ENCODE peak calls at places on chromosomes 2 and 18, in six cellular contexts. One of them, this sample, is unnamed.

GRCh38 chr2:227376911-227377396 is 2.2 kb downstream of the TM4SF20 start:
- DNase-seq in GM12891: no peak
- DNase-seq in HepG2: no peak
- DNase-seq in GM12878: no peak
- DNase-seq in H1: no peak
- DNase-seq in K562: no peak
- DNase-seq in this sample: no peak

GRCh38 chr18:79848579-79849327 is 51.0 kb downstream of the KCNG2 start:
- DNase-seq in GM12891: no peak
- DNase-seq in HepG2: no peak
- DNase-seq in GM12878: no peak
- DNase-seq in H1: no peak
- DNase-seq in K562: no peak
- DNase-seq in this sample: no peak

GRCh38 chr2:218872645-218873358 is 7.8 kb upstream of the WNT10A start:
- DNase-seq in GM12891: no peak
- DNase-seq in HepG2: no peak
- DNase-seq in GM12878: no peak
- DNase-seq in H1: no peak
- DNase-seq in K562: no peak
- DNase-seq in this sample: no peak

GRCh38 chr2:79453918-79454317 is 58.9 kb upstream of the CTNNA2 start:
- DNase-seq in GM12891: no peak
- DNase-seq in HepG2: no peak
- DNase-seq in GM12878: no peak
- DNase-seq in H1: no peak
- DNase-seq in K562: no peak
- DNase-seq in this sample: no peak

GRCh38 chr2:169107645-169108044 is 38.3 kb downstream of the DHRS9 start:
- DNase-seq in GM12891: no peak
- DNase-seq in HepG2: no peak
- DNase-seq in GM12878: no peak
- DNase-seq in H1: no peak
- DNase-seq in K562: no peak
- DNase-seq in this sample: no peak

GRCh38 chr2:7333189-7333588 is 416.0 kb downstream of the RNF144A start:
- DNase-seq in GM12891: no peak
- DNase-seq in HepG2: no peak
- DNase-seq in GM12878: no peak
- DNase-seq in H1: no peak
- DNase-seq in K562: no peak
- DNase-seq in this sample: no peak

GRCh38 chr2:160630801-160631590 is 137.4 kb upstream of the RBMS1 start:
- DNase-seq in GM12891: no peak
- DNase-seq in HepG2: no peak
- DNase-seq in GM12878: no peak
- DNase-seq in H1: no peak
- DNase-seq in K562: no peak
- DNase-seq in this sample: no peak

GRCh38 chr18:12278765-12279682 is 24.9 kb downstream of the CIDEA start:
- DNase-seq in GM12891: no peak
- DNase-seq in HepG2: peak; percentile 74
- DNase-seq in GM12878: no peak
- DNase-seq in H1: peak; percentile 78
- DNase-seq in K562: no peak
- DNase-seq in this sample: no peak

GRCh38 chr2:17208511-17208910 is 309.7 kb downstream of the RAD51AP2 start:
- DNase-seq in GM12891: no peak
- DNase-seq in HepG2: peak; percentile 58
- DNase-seq in GM12878: no peak
- DNase-seq in H1: no peak
- DNase-seq in K562: no peak
- DNase-seq in this sample: no peak

GRCh38 chr18:26121476-26121875 is 12.2 kb upstream of the PSMA8 start:
- DNase-seq in GM12891: no peak
- DNase-seq in HepG2: no peak
- DNase-seq in GM12878: no peak
- DNase-seq in H1: no peak
- DNase-seq in K562: no peak
- DNase-seq in this sample: no peak

GRCh38 chr2:54468643-54469042 is 12.5 kb downstream of the SPTBN1 start:
- DNase-seq in GM12891: no peak
- DNase-seq in HepG2: no peak
- DNase-seq in GM12878: no peak
- DNase-seq in H1: no peak
- DNase-seq in K562: no peak
- DNase-seq in this sample: no peak

GRCh38 chr2:28348149-28348567 is 44.5 kb upstream of the FOSL2 start:
- DNase-seq in GM12891: no peak
- DNase-seq in HepG2: no peak
- DNase-seq in GM12878: no peak
- DNase-seq in H1: no peak
- DNase-seq in K562: no peak
- DNase-seq in this sample: no peak

GRCh38 chr2:125471963-125472362 is 1184.0 kb upstream of the GYPC start:
- DNase-seq in GM12891: peak; percentile 13
- DNase-seq in HepG2: peak; percentile 16
- DNase-seq in GM12878: no peak
- DNase-seq in H1: peak; percentile 50
- DNase-seq in K562: no peak
- DNase-seq in this sample: no peak

GRCh38 chr2:118834901-118835738 is 12.3 kb downstream of the EN1 start:
- DNase-seq in GM12891: no peak
- DNase-seq in HepG2: no peak
- DNase-seq in GM12878: no peak
- DNase-seq in H1: no peak
- DNase-seq in K562: no peak
- DNase-seq in this sample: no peak

GRCh38 chr2:239551206-239551605 is 150.4 kb upstream of the HDAC4 start:
- DNase-seq in GM12891: no peak
- DNase-seq in HepG2: no peak
- DNase-seq in GM12878: no peak
- DNase-seq in H1: no peak
- DNase-seq in K562: no peak
- DNase-seq in this sample: no peak

GRCh38 chr2:160425794-160426193 is 67.8 kb downstream of the RBMS1 start:
- DNase-seq in GM12891: no peak
- DNase-seq in HepG2: no peak
- DNase-seq in GM12878: no peak
- DNase-seq in H1: no peak
- DNase-seq in K562: no peak
- DNase-seq in this sample: no peak

GRCh38 chr2:118122768-118123335 is 34.6 kb downstream of the INSIG2 start:
- DNase-seq in GM12891: no peak
- DNase-seq in HepG2: no peak
- DNase-seq in GM12878: peak; percentile 43
- DNase-seq in H1: no peak
- DNase-seq in K562: no peak
- DNase-seq in this sample: no peak

GRCh38 chr2:159462201-159462785 is 154.1 kb downstream of the BAZ2B start:
- DNase-seq in GM12891: no peak
- DNase-seq in HepG2: no peak
- DNase-seq in GM12878: no peak
- DNase-seq in H1: no peak
- DNase-seq in K562: no peak
- DNase-seq in this sample: no peak

GRCh38 chr2:160658851-160659250 is 165.2 kb upstream of the RBMS1 start:
- DNase-seq in GM12891: no peak
- DNase-seq in HepG2: no peak
- DNase-seq in GM12878: no peak
- DNase-seq in H1: no peak
- DNase-seq in K562: no peak
- DNase-seq in this sample: no peak

GRCh38 chr2:9764153-9764778 is 79.0 kb upstream of the TAF1B start:
- DNase-seq in GM12891: no peak
- DNase-seq in HepG2: no peak
- DNase-seq in GM12878: no peak
- DNase-seq in H1: no peak
- DNase-seq in K562: no peak
- DNase-seq in this sample: no peak

GRCh38 chr2:159211447-159212396 is 74.8 kb downstream of the WDSUB1 start:
- DNase-seq in GM12891: no peak
- DNase-seq in HepG2: peak; percentile 67
- DNase-seq in GM12878: no peak
- DNase-seq in H1: peak; percentile 82
- DNase-seq in K562: no peak
- DNase-seq in this sample: no peak

DNA sequence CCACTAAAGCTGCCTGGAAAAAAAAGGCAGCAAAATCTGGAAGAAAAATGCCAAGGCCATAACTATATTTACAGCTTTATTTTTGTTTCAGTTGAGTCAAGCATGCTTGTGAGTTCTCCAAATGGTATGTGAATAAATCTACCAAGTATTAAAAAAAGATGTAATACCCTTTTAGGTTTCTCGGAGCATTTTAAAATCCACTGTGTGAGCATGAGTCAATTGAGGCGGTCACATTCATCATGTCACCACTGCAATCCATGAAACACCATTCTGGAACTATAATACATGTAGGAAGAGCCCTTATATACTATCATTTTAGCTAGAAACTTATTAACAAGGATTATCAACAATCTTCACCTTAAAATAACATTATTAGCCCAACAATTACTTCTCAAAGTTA is 24.1 kb upstream of the C2orf42 start:
- DNase-seq in GM12891: no peak
- DNase-seq in HepG2: no peak
- DNase-seq in GM12878: no peak
- DNase-seq in H1: no peak
- DNase-seq in K562: no peak
- DNase-seq in this sample: no peak
- TF ChIP-seq POLR2A in GM12891: no peak
- TF ChIP-seq POLR2A in HepG2: no peak
- TF ChIP-seq POLR2A in GM12878: no peak
- TF ChIP-seq POLR2A in H1: no peak
- TF ChIP-seq POLR2A in K562: no peak
- TF ChIP-seq POLR2A in this sample: no peak

DNA sequence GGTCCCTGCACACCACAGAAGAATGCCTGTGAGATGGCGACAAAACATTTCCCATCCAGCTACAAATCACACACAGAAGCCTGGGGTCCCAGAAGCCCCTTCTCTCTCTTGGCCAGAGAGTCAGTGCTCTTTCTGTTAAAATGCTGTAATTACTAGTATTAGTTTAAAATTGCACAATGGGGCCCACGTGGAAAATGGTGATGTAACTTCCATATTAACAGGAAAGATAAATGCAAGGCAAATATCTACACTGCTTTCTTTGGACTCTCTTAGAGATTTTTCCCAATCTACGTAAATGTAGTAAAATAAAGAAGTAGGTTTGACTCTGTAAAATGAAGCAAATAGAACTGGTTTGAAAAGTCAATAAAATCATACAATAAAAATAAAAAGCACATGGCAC is 113.9 kb upstream of the TFCP2L1 start:
- DNase-seq in GM12891: no peak
- DNase-seq in HepG2: no peak
- DNase-seq in GM12878: no peak
- DNase-seq in H1: no peak
- DNase-seq in K562: no peak
- DNase-seq in this sample: no peak
- TF ChIP-seq POLR2AphosphoS5 in GM12891: no peak
- TF ChIP-seq POLR2AphosphoS5 in HepG2: no peak
- TF ChIP-seq POLR2AphosphoS5 in GM12878: no peak
- TF ChIP-seq POLR2AphosphoS5 in H1: no peak
- TF ChIP-seq POLR2AphosphoS5 in K562: no peak
- TF ChIP-seq POLR2AphosphoS5 in this sample: no peak

GRCh38 chr2:134634054-134634630 is 84.7 kb downstream of the TMEM163 start:
- DNase-seq in GM12891: no peak
- DNase-seq in HepG2: no peak
- DNase-seq in GM12878: no peak
- DNase-seq in H1: no peak
- DNase-seq in K562: no peak
- DNase-seq in this sample: no peak
- TF ChIP-seq TAF1 in GM12891: no peak
- TF ChIP-seq TAF1 in HepG2: no peak
- TF ChIP-seq TAF1 in GM12878: no peak
- TF ChIP-seq TAF1 in H1: no peak
- TF ChIP-seq TAF1 in K562: no peak
- TF ChIP-seq TAF1 in this sample: no peak

DNA sequence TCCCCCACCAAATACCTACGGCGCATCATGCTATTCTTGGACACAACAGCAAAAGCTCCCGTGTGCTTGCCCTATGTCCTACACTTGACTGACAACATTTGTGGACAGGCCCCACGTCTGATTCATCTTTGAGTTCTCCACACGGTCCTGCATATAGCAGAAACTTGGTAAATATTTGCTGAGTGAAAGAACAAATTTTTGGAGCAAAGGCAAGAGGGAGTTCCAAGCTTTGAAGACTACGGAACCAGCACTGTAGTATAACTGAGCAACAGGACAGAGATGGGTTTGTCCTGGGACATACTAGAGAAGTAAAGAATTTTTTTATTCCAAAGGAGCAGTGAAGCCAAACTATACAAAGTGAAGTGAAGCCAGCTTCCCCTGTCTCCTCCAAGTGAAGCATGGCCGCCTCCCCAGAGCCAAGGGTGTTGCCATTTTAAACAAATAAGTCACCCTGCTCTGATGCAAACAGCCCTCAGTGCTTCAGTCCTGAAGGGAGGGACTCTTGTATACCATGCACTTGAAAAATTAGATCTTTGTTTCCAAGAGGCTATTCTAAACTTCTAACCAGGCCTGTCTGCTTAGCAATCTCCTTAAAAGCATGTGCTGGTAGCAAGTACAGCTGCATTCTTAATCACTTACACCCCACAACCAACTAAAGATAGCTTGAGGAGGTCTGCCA is 35.9 kb downstream of the SPRED2 start:
- DNase-seq in GM12891: no peak
- DNase-seq in HepG2: peak; percentile 90
- DNase-seq in GM12878: no peak
- DNase-seq in H1: no peak
- DNase-seq in K562: no peak
- DNase-seq in this sample: no peak
- TF ChIP-seq POLR2A in GM12891: no peak
- TF ChIP-seq POLR2A in HepG2: no peak
- TF ChIP-seq POLR2A in GM12878: no peak
- TF ChIP-seq POLR2A in H1: no peak
- TF ChIP-seq POLR2A in K562: no peak
- TF ChIP-seq POLR2A in this sample: no peak